ENCODE peak calls at places on chromosomes 4 and X, in ten cellular contexts. P is endothelial cell of umbilical vein, X is K562, D is transverse colon, V is GM23338, U is stomach, I is breast epithelium, Q is SK-N-SH, G is spleen, A is GM12892. E is an unnamed sample.

GRCh38 chr4:25817059-25817681 is 45.6 kb downstream of the SEL1L3 start:
- DNase-seq in P (no peak), X (no peak), D (no peak), V (no peak), U (no peak), I (no peak), Q (no peak), G (no peak), A (no peak), E (no peak)

GRCh38 chr4:150209140-150209829 is 131.0 kb downstream of the DCLK2 start:
- DNase-seq in P (peak), X (peak), D (peak), V (peak), U (peak), I (peak), Q (peak), G (no peak), A (no peak), E (no peak)

GRCh38 chr4:98474408-98474844 is 184.0 kb downstream of the TSPAN5 start:
- DNase-seq in P (no peak), X (no peak), D (no peak), V (no peak), U (no peak), I (no peak), Q (no peak), G (no peak), A (no peak), E (no peak)

GRCh38 chrX:11336201-11336600 is 43.0 kb downstream of the AMELX start:
- DNase-seq in P (peak), X (no peak), D (no peak), V (no peak), U (no peak), I (no peak), Q (no peak), G (no peak), A (no peak), E (no peak)

GRCh38 chr4:128958194-128958593 is 135.1 kb downstream of the SCLT1 start:
- DNase-seq in P (no peak), X (no peak), D (no peak), V (no peak), U (no peak), I (no peak), Q (no peak), G (no peak), A (no peak), E (no peak)

GRCh38 chr4:157221895-157222763 is 1.6 kb downstream of the GRIA2 start:
- DNase-seq in P (peak), X (no peak), D (no peak), V (peak), U (no peak), I (peak), Q (peak), G (peak), A (no peak), E (no peak)

GRCh38 chrX:64394874-64395567 is at the start of gene MTMR8:
- DNase-seq in P (peak), X (peak), D (peak), V (peak), U (peak), I (peak), Q (peak), G (peak), A (peak), E (peak)

GRCh38 chrX:115952417-115953092 is 218.0 kb upstream of the AGTR2 start:
- DNase-seq in P (no peak), X (no peak), D (no peak), V (peak), U (no peak), I (no peak), Q (peak), G (peak), A (no peak), E (no peak)

GRCh38 chr4:4618846-4619245 is 77.0 kb upstream of the STX18 start:
- DNase-seq in P (no peak), X (no peak), D (no peak), V (no peak), U (no peak), I (no peak), Q (no peak), G (no peak), A (no peak), E (no peak)

GRCh38 chr4:99763635-99764101 is 53.0 kb upstream of the DAPP1 start:
- DNase-seq in P (peak), X (no peak), D (no peak), V (no peak), U (no peak), I (no peak), Q (no peak), G (no peak), A (no peak), E (no peak)

DNA sequence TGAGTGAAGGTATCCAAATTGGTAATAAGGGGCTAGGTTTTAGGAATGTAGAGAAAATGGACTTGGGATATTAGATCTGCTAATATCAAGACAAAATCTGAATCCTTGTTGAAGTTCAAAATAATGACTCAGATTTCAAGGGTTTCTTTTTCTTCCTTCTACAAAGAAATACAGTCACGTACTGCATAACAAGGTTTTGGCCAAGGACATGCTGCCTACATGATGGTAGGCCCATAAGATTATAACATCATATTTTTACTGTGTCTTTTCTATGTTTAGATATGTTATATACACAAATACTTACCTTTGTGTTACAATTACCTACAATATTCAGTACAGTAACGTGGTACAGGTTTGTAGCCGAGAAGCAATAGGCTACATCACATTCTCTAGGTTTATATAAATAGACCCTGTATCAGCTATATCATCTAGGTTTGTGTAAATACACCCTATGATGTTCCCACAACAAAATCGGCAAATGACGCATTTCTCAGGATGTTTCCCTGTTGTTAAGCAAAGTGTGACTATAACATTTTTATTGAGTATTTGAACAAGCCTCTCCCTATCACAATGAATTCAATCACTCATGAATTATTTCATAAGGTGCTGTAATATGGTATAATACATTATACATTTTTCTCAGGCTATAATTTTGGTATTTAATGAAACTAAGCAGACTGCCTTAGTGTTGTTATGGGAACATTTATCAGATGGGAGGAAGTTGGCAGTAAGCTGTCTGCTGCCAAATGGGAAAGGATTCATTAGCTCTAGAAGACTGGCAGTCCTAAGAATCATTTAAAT is 186.3 kb downstream of the PPP3CA start:
- DNase-seq in P (no peak), X (no peak), D (no peak), V (no peak), U (no peak), I (no peak), Q (no peak), G (no peak), A (no peak), E (no peak)
- TF ChIP-seq POLR2AphosphoS5 in P (no peak), X (no peak), D (no peak), V (no peak), U (no peak), I (no peak), Q (no peak), G (no peak), A (no peak), E (no peak)

GRCh38 chr4:154562697-154563254 is at the start of gene FGB:
- DNase-seq in P (no peak), X (no peak), D (no peak), V (no peak), U (no peak), I (no peak), Q (no peak), G (no peak), A (no peak), E (no peak)
- TF ChIP-seq POLR2AphosphoS5 in P (no peak), X (no peak), D (no peak), V (no peak), U (no peak), I (no peak), Q (no peak), G (no peak), A (no peak), E (no peak)

GRCh38 chrX:138709886-138710285 is 1.6 kb downstream of the FGF13 start:
- DNase-seq in P (no peak), X (no peak), D (no peak), V (peak), U (no peak), I (no peak), Q (no peak), G (no peak), A (no peak), E (no peak)

GRCh38 chrX:138710866-138711331 is 618 bp downstream of the FGF13 start:
- DNase-seq in P (no peak), X (no peak), D (no peak), V (peak), U (no peak), I (no peak), Q (no peak), G (peak), A (peak), E (no peak)

GRCh38 chrX:138711399-138712347 is at the start of gene FGF13:
- DNase-seq in P (no peak), X (no peak), D (peak), V (peak), U (peak), I (no peak), Q (peak), G (peak), A (peak), E (no peak)

GRCh38 chrX:138708268-138708667 is 3.2 kb downstream of the FGF13 start:
- DNase-seq in P (no peak), X (no peak), D (no peak), V (no peak), U (no peak), I (no peak), Q (no peak), G (no peak), A (no peak), E (no peak)

DNA sequence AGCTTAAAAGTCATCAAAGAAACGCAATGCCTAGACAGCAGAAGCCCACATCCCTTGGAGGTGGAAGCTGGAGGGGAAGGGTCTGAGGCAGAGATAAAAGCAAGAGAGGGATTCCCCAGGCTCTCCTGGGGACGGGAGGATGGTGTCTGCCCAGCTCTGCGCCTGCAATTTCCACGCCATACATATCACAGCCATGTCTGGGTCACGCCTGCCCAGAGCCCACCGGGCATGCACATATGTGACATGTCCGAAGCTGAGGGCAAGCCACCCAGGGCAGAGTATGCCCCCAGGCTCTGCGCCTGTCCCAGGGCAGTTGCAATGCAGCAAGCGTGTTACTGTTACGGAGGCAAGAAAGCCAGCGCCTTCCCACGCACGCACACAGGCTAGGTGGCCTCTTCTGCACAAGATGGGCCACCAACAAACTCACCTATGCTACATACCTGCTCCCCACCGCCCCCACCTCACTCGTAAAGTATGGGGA is 1.2 kb downstream of the FGF13 start:
- DNase-seq in P (no peak), X (no peak), D (no peak), V (no peak), U (no peak), I (no peak), Q (no peak), G (peak), A (no peak), E (no peak)
- TF ChIP-seq POLR2AphosphoS5 in P (no peak), X (no peak), D (no peak), V (no peak), U (no peak), I (no peak), Q (no peak), G (no peak), A (no peak), E (no peak)

GRCh38 chr4:1347410-1347864 is 429 bp downstream of the UVSSA start:
- DNase-seq in P (peak), X (no peak), D (peak), V (peak), U (peak), I (peak), Q (peak), G (peak), A (peak), E (peak)
- TF ChIP-seq POLR2AphosphoS5 in P (peak), X (no peak), D (peak), V (no peak), U (no peak), I (peak), Q (peak), G (peak), A (peak), E (peak)

GRCh38 chr4:73612032-73612431 is 8.2 kb downstream of the RASSF6 start:
- DNase-seq in P (no peak), X (no peak), D (no peak), V (no peak), U (no peak), I (no peak), Q (no peak), G (no peak), A (no peak), E (no peak)

GRCh38 chr4:73614468-73614867 is 5.8 kb downstream of the RASSF6 start:
- DNase-seq in P (no peak), X (no peak), D (no peak), V (no peak), U (no peak), I (no peak), Q (no peak), G (no peak), A (no peak), E (no peak)

GRCh38 chr4:73617256-73617655 is 3.0 kb downstream of the RASSF6 start:
- DNase-seq in P (no peak), X (no peak), D (no peak), V (peak), U (no peak), I (no peak), Q (no peak), G (no peak), A (no peak), E (no peak)

GRCh38 chr4:73613130-73613529 is 7.1 kb downstream of the RASSF6 start:
- DNase-seq in P (no peak), X (no peak), D (peak), V (no peak), U (no peak), I (no peak), Q (no peak), G (no peak), A (no peak), E (no peak)

GRCh38 chr4:73615613-73616012 is 4.6 kb downstream of the RASSF6 start:
- DNase-seq in P (no peak), X (no peak), D (no peak), V (peak), U (no peak), I (no peak), Q (no peak), G (no peak), A (no peak), E (no peak)
- TF ChIP-seq POLR2AphosphoS5 in P (no peak), X (no peak), D (no peak), V (no peak), U (no peak), I (no peak), Q (no peak), G (no peak), A (no peak), E (no peak)

GRCh38 chr4:23877758-23878229 is 12.1 kb downstream of the PPARGC1A start:
- DNase-seq in P (no peak), X (no peak), D (peak), V (no peak), U (no peak), I (no peak), Q (no peak), G (no peak), A (no peak), E (no peak)

GRCh38 chr4:23876418-23877089 is 13.3 kb downstream of the PPARGC1A start:
- DNase-seq in P (no peak), X (no peak), D (peak), V (peak), U (no peak), I (no peak), Q (no peak), G (no peak), A (no peak), E (no peak)

GRCh38 chr4:23881052-23881501 is 8.8 kb downstream of the PPARGC1A start:
- DNase-seq in P (no peak), X (no peak), D (no peak), V (no peak), U (no peak), I (no peak), Q (no peak), G (no peak), A (no peak), E (no peak)

GRCh38 chr4:23878235-23878861 is 11.5 kb downstream of the PPARGC1A start:
- DNase-seq in P (no peak), X (no peak), D (no peak), V (no peak), U (no peak), I (no peak), Q (no peak), G (no peak), A (no peak), E (no peak)

DNA sequence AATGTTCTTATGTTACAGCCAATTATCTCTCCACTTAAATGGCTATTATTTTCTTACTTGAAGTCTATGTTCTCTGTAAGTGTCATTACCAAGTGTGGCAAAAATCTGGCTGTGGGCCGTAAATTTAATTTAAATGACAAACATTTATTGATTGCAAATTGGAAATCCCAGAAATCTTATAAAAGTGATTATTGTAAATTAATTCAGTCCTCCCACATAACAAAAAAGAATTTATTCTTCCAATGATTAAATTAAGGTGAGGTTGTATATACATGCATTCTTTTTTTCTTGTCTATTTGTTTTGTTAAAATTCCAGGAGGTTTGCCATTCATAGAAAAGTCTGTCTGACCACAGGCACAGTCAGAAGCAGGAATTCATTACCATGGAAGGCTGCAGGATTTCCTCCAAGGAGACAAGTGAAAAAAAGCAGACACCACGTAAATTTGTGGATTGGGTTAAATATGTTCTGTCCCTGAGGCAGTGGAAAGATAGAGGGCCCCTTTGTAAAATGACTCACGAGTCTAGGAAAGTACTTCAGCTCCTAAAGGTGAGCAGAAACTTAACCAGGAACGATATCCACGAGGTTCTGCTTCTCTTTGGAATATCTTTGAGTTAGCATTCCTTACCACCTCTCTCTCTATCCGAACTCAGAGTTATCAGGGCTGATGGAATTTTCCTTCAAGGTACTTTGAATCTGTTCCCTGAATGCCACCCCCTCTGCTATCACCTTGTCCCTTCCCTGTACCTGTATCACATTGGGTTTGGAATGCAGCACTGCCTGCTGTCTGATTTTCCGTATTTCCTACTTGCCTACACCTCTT is 10.7 kb downstream of the PPARGC1A start:
- DNase-seq in P (no peak), X (no peak), D (no peak), V (peak), U (no peak), I (no peak), Q (no peak), G (no peak), A (no peak), E (no peak)
- TF ChIP-seq POLR2AphosphoS5 in P (no peak), X (no peak), D (peak), V (no peak), U (no peak), I (no peak), Q (no peak), G (no peak), A (no peak), E (peak)

GRCh38 chr4:83408958-83409357 is 46.7 kb downstream of the HELQ start:
- DNase-seq in P (no peak), X (no peak), D (no peak), V (peak), U (no peak), I (no peak), Q (no peak), G (no peak), A (no peak), E (no peak)

GRCh38 chr4:83417566-83417965 is 38.1 kb downstream of the HELQ start:
- DNase-seq in P (no peak), X (no peak), D (no peak), V (no peak), U (no peak), I (no peak), Q (no peak), G (no peak), A (no peak), E (no peak)

GRCh38 chr4:83413676-83414075 is 41.9 kb downstream of the HELQ start:
- DNase-seq in P (no peak), X (no peak), D (no peak), V (no peak), U (no peak), I (no peak), Q (no peak), G (no peak), A (no peak), E (no peak)
- TF ChIP-seq POLR2AphosphoS5 in P (no peak), X (no peak), D (no peak), V (no peak), U (no peak), I (no peak), Q (no peak), G (no peak), A (no peak), E (no peak)